ENCODE peak calls at places on chromosomes 7 and 10, in four cellular contexts. E is transverse colon, G is upper lobe of left lung, B is HCT116. A is an unnamed sample.

GRCh38 chr10:35911233-35911632 is 269.1 kb upstream of the FZD8 start:
- DNase-seq in E (no peak), G (no peak), B (no peak), A (no peak)

GRCh38 chr7:13467111-13467547 is 522.3 kb downstream of the ETV1 start:
- DNase-seq in E (no peak), G (no peak), B (no peak), A (no peak)

GRCh38 chr10:104505521-104506041 is 135.5 kb upstream of the SORCS3 start:
- DNase-seq in E (no peak), G (no peak), B (no peak), A (no peak)

GRCh38 chr10:80411267-80411668 is 2.9 kb downstream of the PRXL2A start:
- DNase-seq in E (peak; percentile 26), G (no peak), B (no peak), A (no peak)

GRCh38 chr7:99514050-99514449 is 9.6 kb downstream of the ZKSCAN5 start:
- DNase-seq in E (no peak), G (no peak), B (no peak), A (no peak)

GRCh38 chr10:47031953-47032465 is 120.8 kb downstream of the PTPN20 start:
- DNase-seq in E (peak; percentile 9), G (no peak), B (no peak), A (peak; percentile 85)

GRCh38 chr7:42167206-42167913 is 69.6 kb downstream of the GLI3 start:
- DNase-seq in E (no peak), G (no peak), B (no peak), A (no peak)

GRCh38 chr7:25087855-25088254 is 37.2 kb downstream of the CYCS start:
- DNase-seq in E (no peak), G (no peak), B (no peak), A (no peak)

GRCh38 chr10:89327803-89328441 is at the start of gene IFIT3:
- DNase-seq in E (peak; percentile 52), G (no peak), B (peak; percentile 44), A (peak; percentile 85)

GRCh38 chr7:47931788-47932425 is 16.4 kb downstream of the PKD1L1 start:
- DNase-seq in E (no peak), G (no peak), B (no peak), A (no peak)

GRCh38 chr10:7667262-7668141 is 736 bp upstream of the ITIH5 start:
- DNase-seq in E (no peak), G (peak; percentile 61), B (no peak), A (peak; percentile 75)

GRCh38 chr7:135877799-135878198 is 99.4 kb downstream of the MTPN start:
- DNase-seq in E (no peak), G (no peak), B (no peak), A (no peak)

GRCh38 chr10:109676703-109677102 is 246.6 kb downstream of the XPNPEP1 start:
- DNase-seq in E (no peak), G (no peak), B (no peak), A (no peak)

DNA sequence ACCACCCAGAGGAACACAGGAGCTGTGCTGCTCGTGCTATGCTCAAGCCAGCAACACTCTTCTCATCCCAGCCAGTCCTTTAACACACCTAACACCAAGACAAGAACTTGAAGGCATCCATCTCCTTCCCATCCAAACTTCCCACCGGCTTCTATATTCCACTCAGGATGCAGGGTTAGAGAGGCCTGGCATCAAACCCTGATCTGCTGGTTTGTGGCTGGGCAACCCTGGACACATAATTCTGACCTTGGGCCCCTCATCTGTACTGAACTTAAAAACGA is 5.6 kb upstream of the MYO1G start:
- DNase-seq in E (no peak), G (no peak), B (no peak), A (no peak)
- TF ChIP-seq POLR2AphosphoS5 in E (no peak), G (no peak), B (no peak), A (no peak)

GRCh38 chr7:157828190-157828589 is 491.4 kb downstream of the DNAJB6 start:
- DNase-seq in E (no peak), G (no peak), B (no peak), A (no peak)

GRCh38 chr7:157828881-157829280 is 492.1 kb downstream of the DNAJB6 start:
- DNase-seq in E (no peak), G (no peak), B (no peak), A (no peak)

GRCh38 chr7:157826566-157826965 is 489.8 kb downstream of the DNAJB6 start:
- DNase-seq in E (no peak), G (no peak), B (no peak), A (no peak)

GRCh38 chr7:157827863-157828160 is 491.0 kb downstream of the DNAJB6 start:
- DNase-seq in E (no peak), G (no peak), B (no peak), A (no peak)

DNA sequence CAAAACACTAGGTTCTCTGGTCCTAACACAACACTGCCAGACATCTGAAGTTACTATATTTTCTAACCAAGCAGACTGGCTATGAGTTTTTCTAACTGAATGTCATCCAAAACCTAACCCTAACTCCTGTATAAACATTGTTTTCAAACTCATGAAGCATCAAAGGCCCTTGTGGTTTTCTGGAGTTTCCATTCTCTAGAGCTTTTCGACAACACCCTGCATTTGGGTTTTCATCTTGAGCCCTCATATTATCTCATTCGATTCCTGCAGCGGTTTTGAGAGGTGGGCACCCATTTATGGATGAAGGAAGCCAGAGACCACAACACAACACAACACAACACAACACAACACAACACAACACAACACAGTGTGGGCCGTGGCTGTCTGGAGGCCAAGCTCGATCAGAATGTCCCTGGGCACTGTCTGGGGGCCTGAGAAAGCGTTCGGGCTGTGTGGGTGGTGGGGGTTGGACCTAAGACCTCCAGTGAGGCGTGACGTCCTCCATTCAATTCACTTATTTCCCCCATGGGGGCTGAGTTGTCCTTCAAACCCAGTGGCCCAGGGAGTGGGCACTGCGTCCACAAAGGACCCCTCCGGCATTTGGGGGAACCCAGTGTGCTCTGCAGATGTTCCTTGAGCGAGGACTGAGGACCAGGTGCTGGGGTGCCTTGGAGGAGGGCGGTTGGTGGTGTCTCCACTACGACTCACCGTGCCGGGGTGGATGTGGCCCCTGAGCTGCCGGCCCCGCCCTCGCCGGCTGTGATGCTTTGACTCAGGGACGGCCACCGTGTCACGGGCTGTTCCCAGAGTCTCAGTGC is 490.4 kb downstream of the DNAJB6 start:
- DNase-seq in E (no peak), G (no peak), B (no peak), A (no peak)
- H3K9me3 ChIP-seq in E (no peaks in the 10 kb centered on the region), G (no peaks in the 10 kb centered on the region), B (no peaks in the 10 kb centered on the region), A (no peaks in the 10 kb centered on the region)

GRCh38 chr10:287814-288213 is 152.6 kb downstream of the ZMYND11 start:
- DNase-seq in E (no peak), G (no peak), B (peak; percentile 53), A (no peak)
- TF ChIP-seq CTCF in E (no peak), G (no peak), B (peak; percentile 79), A (no peak)

DNA sequence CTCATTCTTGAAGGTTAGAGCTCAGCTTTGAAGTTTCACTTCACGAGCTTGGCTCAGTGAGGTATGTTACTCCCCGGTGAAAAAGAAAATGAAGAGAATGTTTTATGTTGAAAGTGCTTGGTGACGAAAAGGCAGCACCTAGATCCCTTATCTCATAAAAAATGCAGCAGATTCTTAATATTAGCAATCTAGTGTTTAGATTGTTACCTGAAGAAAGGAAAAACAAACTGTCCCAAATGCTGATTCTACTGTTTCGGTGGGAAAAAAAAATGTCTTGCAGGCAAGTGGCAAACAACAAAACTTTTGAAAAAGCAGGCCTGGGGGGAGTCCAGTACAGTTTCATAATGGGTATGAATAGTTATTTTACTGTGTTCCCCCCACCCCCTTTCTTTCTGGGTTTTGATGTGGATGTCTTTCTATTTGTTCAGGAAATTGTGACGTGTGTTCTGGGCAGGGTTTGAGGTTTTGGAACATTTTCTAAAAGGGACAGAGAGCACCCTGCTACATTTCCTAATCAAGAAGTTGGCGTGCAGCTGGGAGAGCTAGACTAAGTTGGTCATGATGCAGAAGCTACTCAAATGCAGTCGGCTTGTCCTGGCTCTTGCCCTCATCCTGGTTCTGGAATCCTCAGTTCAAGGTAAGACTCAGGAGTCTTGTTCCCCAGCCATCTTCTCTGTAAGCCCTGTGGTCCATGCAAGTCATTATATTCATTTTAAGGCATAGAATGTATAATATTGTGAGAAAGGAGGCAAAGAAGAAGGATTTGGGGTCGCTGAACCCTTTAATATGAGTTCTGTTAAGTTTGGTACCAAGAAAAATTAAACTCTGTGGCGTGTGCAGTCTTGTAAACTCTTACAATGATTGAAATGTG is at the start of gene SRGN:
- DNase-seq in E (peak; percentile 81), G (no peak), B (no peak), A (peak; percentile 86)
- TF ChIP-seq POLR2AphosphoS5 in E (peak; percentile 97), G (peak; percentile 96), B (no peak), A (peak; percentile 96)

GRCh38 chr7:157808042-157808441 is 471.2 kb downstream of the DNAJB6 start:
- DNase-seq in E (no peak), G (no peak), B (no peak), A (no peak)
- H3K9me3 ChIP-seq in E (no peaks in the 10 kb centered on the region), G (no peaks in the 10 kb centered on the region), B (peaks cover 8% of the 10 kb centered on the region), A (no peaks in the 10 kb centered on the region)

GRCh38 chr7:33422825-33423645 is 293.7 kb downstream of the BBS9 start:
- DNase-seq in E (no peak), G (no peak), B (no peak), A (no peak)

GRCh38 chr7:33420311-33420710 is 290.9 kb downstream of the BBS9 start:
- DNase-seq in E (no peak), G (no peak), B (no peak), A (no peak)

GRCh38 chr7:33423646-33424020 is 294.3 kb downstream of the BBS9 start:
- DNase-seq in E (no peak), G (no peak), B (peak; percentile 10), A (no peak)

GRCh38 chr7:33418251-33418701 is 288.9 kb downstream of the BBS9 start:
- DNase-seq in E (no peak), G (no peak), B (no peak), A (no peak)

DNA sequence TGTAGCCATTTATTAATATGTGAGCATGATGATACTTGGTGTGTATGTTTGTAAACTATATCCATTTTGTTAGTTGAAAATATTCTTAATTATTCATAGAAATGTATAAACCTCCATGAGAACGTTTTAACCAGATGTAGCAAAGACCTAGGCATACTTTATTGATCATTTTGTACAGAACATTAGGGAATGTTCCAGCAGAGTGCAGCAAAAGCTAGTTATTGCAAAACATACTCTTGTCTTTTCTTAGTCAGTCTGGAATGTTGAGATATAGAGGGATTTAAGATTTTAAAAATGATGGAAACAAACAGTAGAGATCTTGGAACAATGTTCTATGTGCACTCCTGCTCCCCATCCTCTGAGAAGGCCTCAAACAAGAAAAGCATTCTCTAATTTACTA is 292.0 kb downstream of the BBS9 start:
- DNase-seq in E (no peak), G (no peak), B (no peak), A (no peak)
- TF ChIP-seq CTCF in E (no peak), G (no peak), B (no peak), A (no peak)

DNA sequence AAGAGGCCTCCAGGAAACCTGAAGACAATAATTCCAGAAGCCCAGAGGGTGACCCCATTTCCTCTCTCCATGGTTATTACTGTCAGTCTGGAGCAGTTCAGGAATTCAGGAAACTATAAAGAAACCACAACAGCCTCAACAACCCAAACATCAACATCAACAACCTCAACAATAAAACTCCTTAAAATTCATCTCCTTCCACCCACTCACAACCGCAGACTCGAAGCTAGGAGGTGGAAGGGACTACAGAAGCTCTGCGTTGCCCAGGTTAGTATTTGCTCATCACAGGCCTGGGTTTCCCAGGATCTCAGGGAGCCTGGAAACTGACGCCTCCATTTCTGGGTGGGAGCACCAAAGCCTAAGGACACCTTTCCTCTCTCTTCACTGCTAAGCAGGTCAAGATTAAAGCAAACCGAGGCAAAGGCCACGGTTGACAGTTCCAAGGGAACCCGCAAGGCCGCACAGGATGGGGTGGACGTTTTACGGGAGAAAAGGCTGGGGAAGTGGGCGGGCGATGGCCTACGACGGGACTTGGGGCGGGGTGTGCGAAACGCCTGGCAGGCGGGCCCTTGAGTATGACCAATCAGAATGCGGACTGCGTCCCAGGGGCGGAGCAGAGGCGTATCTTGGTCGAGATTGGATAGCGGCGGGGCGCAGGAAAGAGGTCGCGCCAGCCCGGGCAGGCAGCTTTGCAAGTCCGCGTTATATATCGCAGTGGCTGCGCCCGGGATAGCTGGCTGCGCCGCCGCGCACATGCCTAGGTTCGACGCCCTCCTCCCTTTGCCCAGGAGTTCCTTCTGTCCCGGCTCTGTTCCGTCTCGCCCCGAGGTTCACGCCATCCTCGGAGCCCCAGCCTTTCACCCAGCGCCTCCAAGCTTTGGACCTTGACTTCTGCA is at the start of gene ELOVL3:
- DNase-seq in E (peak; percentile 94), G (peak; percentile 94), B (peak; percentile 96), A (peak; percentile 96)
- TF ChIP-seq POLR2AphosphoS5 in E (no peak), G (peak; percentile 64), B (peak; percentile 85), A (peak; percentile 38)

A was measured in sigmoid colon.